ENCODE peak calls at places on chromosomes 3 and 15, in four cellular contexts. N is stomach, I is sciatic nerve, T is ELR. Y is an unnamed sample.

GRCh38 chr3:177705976-177706866 is 508.9 kb upstream of the TBL1XR1 start:
- DNase-seq in N (no peak), I (peak), T (no peak), Y (no peak)

GRCh38 chr3:73580343-73580742 is 44.4 kb downstream of the PDZRN3 start:
- DNase-seq in T (peak), I (no peak), N (no peak), Y (peak)

GRCh38 chr3:50316657-50317242 is 5.8 kb downstream of the HYAL2 start:
- DNase-seq in N (peak), T (peak), I (no peak), Y (no peak)

GRCh38 chr3:72031581-72031980 is 246.6 kb upstream of the PROK2 start:
- DNase-seq in T (peak), N (no peak), I (no peak), Y (peak)

GRCh38 chr15:78154955-78155354 is 5.8 kb downstream of the IDH3A start:
- DNase-seq in T (no peak), N (no peak), I (no peak), Y (no peak)

GRCh38 chr3:54188176-54188791 is 65.9 kb downstream of the CACNA2D3 start:
- DNase-seq in N (peak), I (no peak), T (peak), Y (peak)

GRCh38 chr3:58434990-58435389 is 1.4 kb upstream of the PDHB start:
- DNase-seq in T (peak), N (no peak), I (no peak), Y (no peak)

GRCh38 chr3:100331660-100332059 is 2.9 kb upstream of the NIT2 start:
- DNase-seq in T (no peak), I (no peak), N (no peak), Y (no peak)

GRCh38 chr15:90160781-90161727 is 40.1 kb upstream of the SEMA4B start:
- DNase-seq in N (peak), I (no peak), T (no peak), Y (no peak)

GRCh38 chr3:36843065-36844051 is 79.0 kb upstream of the DCLK3 start:
- DNase-seq in N (no peak), I (no peak), T (peak), Y (peak)

GRCh38 chr15:81069909-81070308 is 64.2 kb upstream of the CFAP161 start:
- DNase-seq in N (no peak), I (no peak), T (no peak), Y (no peak)